ENCODE peak calls at places on chromosomes 4 and X, in five cellular contexts. One of them, this sample, is unnamed.

GRCh38 chr4:48360285-48360965 is 19.1 kb downstream of the SLAIN2 start:
- DNase-seq in nephron progenitor cell: no peak
- DNase-seq in dorsolateral prefrontal cortex: no peak
- DNase-seq in NCI-H1092 treated with DMSO at 0.1 percent for 48 hours: no peak
- DNase-seq in pons: no peak
- DNase-seq in this sample: no peak

GRCh38 chr4:108146819-108147218 is 21.9 kb downstream of the LEF1 start:
- DNase-seq in NCI-H1092 treated with DMSO at 0.1 percent for 48 hours: no peak
- DNase-seq in pons: no peak
- DNase-seq in nephron progenitor cell: no peak
- DNase-seq in dorsolateral prefrontal cortex: no peak
- DNase-seq in this sample: no peak

GRCh38 chr4:48112017-48112667 is 21.9 kb downstream of the TXK start:
- DNase-seq in nephron progenitor cell: no peak
- DNase-seq in pons: no peak
- DNase-seq in dorsolateral prefrontal cortex: no peak
- DNase-seq in NCI-H1092 treated with DMSO at 0.1 percent for 48 hours: no peak
- DNase-seq in this sample: no peak

GRCh38 chr4:164731827-164732474 is 22.0 kb upstream of the SMIM31 start:
- DNase-seq in pons: peak; percentile 62
- DNase-seq in NCI-H1092 treated with DMSO at 0.1 percent for 48 hours: peak; percentile 42
- DNase-seq in dorsolateral prefrontal cortex: peak; percentile 63
- DNase-seq in nephron progenitor cell: peak; percentile 69
- DNase-seq in this sample: no peak

GRCh38 chr4:77917075-77917474 is 54.4 kb downstream of the MRPL1 start:
- DNase-seq in nephron progenitor cell: no peak
- DNase-seq in pons: no peak
- DNase-seq in NCI-H1092 treated with DMSO at 0.1 percent for 48 hours: peak; percentile 69
- DNase-seq in dorsolateral prefrontal cortex: no peak
- DNase-seq in this sample: no peak

GRCh38 chr4:174405923-174406322 is 116.4 kb downstream of the HPGD start:
- DNase-seq in nephron progenitor cell: no peak
- DNase-seq in pons: no peak
- DNase-seq in NCI-H1092 treated with DMSO at 0.1 percent for 48 hours: no peak
- DNase-seq in dorsolateral prefrontal cortex: no peak
- DNase-seq in this sample: no peak

GRCh38 chr4:54213001-54213400 is 16.1 kb upstream of the PDGFRA start:
- DNase-seq in dorsolateral prefrontal cortex: no peak
- DNase-seq in NCI-H1092 treated with DMSO at 0.1 percent for 48 hours: no peak
- DNase-seq in pons: no peak
- DNase-seq in nephron progenitor cell: no peak
- DNase-seq in this sample: no peak

GRCh38 chrX:276588-277171 is 4.5 kb upstream of the PLCXD1 start:
- DNase-seq in dorsolateral prefrontal cortex: peak; percentile 43
- DNase-seq in nephron progenitor cell: peak; percentile 26
- DNase-seq in pons: no peak
- DNase-seq in NCI-H1092 treated with DMSO at 0.1 percent for 48 hours: no peak
- DNase-seq in this sample: no peak

GRCh38 chrX:71859637-71860036 is 51.0 kb upstream of the NHSL2 start:
- DNase-seq in nephron progenitor cell: peak; percentile 45
- DNase-seq in NCI-H1092 treated with DMSO at 0.1 percent for 48 hours: peak; percentile 41
- DNase-seq in dorsolateral prefrontal cortex: no peak
- DNase-seq in pons: peak; percentile 19
- DNase-seq in this sample: no peak

GRCh38 chr4:120452006-120452405 is 385.4 kb upstream of the MAD2L1 start:
- DNase-seq in dorsolateral prefrontal cortex: no peak
- DNase-seq in NCI-H1092 treated with DMSO at 0.1 percent for 48 hours: no peak
- DNase-seq in nephron progenitor cell: no peak
- DNase-seq in pons: no peak
- DNase-seq in this sample: no peak

GRCh38 chr4:7187297-7187592 is 5.1 kb upstream of the SORCS2 start:
- DNase-seq in nephron progenitor cell: no peak
- DNase-seq in dorsolateral prefrontal cortex: no peak
- DNase-seq in NCI-H1092 treated with DMSO at 0.1 percent for 48 hours: no peak
- DNase-seq in pons: no peak
- DNase-seq in this sample: no peak

GRCh38 chr4:23945521-23946017 is 55.7 kb upstream of the PPARGC1A start:
- DNase-seq in nephron progenitor cell: no peak
- DNase-seq in NCI-H1092 treated with DMSO at 0.1 percent for 48 hours: no peak
- DNase-seq in dorsolateral prefrontal cortex: no peak
- DNase-seq in pons: no peak
- DNase-seq in this sample: no peak